ENCODE peak calls at places on chromosomes 1 and 21, in six cellular contexts. Q, Z, Y, S, X and B are unnamed samples.

GRCh38 chr1:9881838-9882249 is 28.2 kb downstream of the CTNNBIP1 start:
- DNase-seq in Y (peak), S (no peak), Q (no peak), Z (peak), X (no peak), B (no peak)

GRCh38 chr1:51750218-51750617 is 128.3 kb downstream of the NRDC start:
- DNase-seq in Q (no peak), S (no peak), Z (no peak), X (no peak), Y (no peak), B (no peak)

GRCh38 chr21:44802396-44803153 is 955 bp upstream of the UBE2G2 start:
- DNase-seq in Y (no peak), Z (peak), X (no peak), Q (no peak), S (no peak), B (no peak)

GRCh38 chr1:168135982-168136708 is 585 bp downstream of the GPR161 start:
- DNase-seq in S (peak), Z (peak), Y (peak), Q (peak), X (no peak), B (no peak)

GRCh38 chr1:156727914-156728598 is at the start of gene METTL25B:
- DNase-seq in Q (peak), Y (peak), S (peak), Z (peak), X (no peak), B (no peak)

GRCh38 chr1:202821467-202821866 is 10.7 kb downstream of the PCAT6 start:
- DNase-seq in X (no peak), Z (peak), S (no peak), Y (peak), Q (no peak), B (no peak)

GRCh38 chr1:28209700-28210099 is 23.1 kb downstream of the DNAJC8 start:
- DNase-seq in Y (no peak), Z (no peak), Q (no peak), S (no peak), X (no peak), B (no peak)

GRCh38 chr1:91402023-91402422 is 2.6 kb downstream of the HFM1 start:
- DNase-seq in Y (no peak), Z (peak), S (no peak), Q (no peak), X (no peak), B (no peak)

GRCh38 chr1:4745560-4745959 is 91.2 kb downstream of the AJAP1 start:
- DNase-seq in X (no peak), S (no peak), Q (no peak), Y (no peak), Z (no peak), B (no peak)

GRCh38 chr1:117680316-117681002 is 74.6 kb downstream of the TENT5C start:
- DNase-seq in Y (no peak), Q (no peak), X (no peak), Z (no peak), S (no peak), B (no peak)

GRCh38 chr1:227779021-227779441 is 36.4 kb upstream of the PRSS38 start:
- DNase-seq in Z (no peak), S (no peak), Y (no peak), Q (no peak), X (no peak), B (no peak)

GRCh38 chr1:10754571-10755329 is 41.7 kb downstream of the CASZ1 start:
- DNase-seq in S (no peak), Q (no peak), Z (no peak), X (no peak), Y (no peak), B (peak)

GRCh38 chr1:172499636-172500141 is 33.3 kb upstream of the SUCO start:
- DNase-seq in X (no peak), Z (peak), Q (peak), S (no peak), Y (peak), B (no peak)
- H3K4me3 ChIP-seq in X (no peak), Z (no peak), Q (no peak), S (no peak), Y (no peak), B (no peak)

GRCh38 chr21:41501919-41502318 is 6.0 kb downstream of the TMPRSS2 start:
- DNase-seq in Z (no peak), Y (peak), Q (peak), X (no peak), S (no peak), B (no peak)
- TF ChIP-seq CTCF in Z (no peak), Y (no peak), Q (no peak), X (no peak), S (no peak), B (no peak)

GRCh38 chr1:89126602-89127001 is 688 bp upstream of the GBP2 start:
- DNase-seq in Q (no peak), X (no peak), Y (no peak), S (no peak), Z (peak), B (no peak)

GRCh38 chr1:89125571-89126233 is at the start of gene GBP2:
- DNase-seq in X (no peak), Q (peak), Z (peak), Y (peak), S (no peak), B (peak)

GRCh38 chr1:89130716-89131115 is 4.8 kb upstream of the GBP2 start:
- DNase-seq in Q (no peak), X (no peak), Z (no peak), Y (no peak), S (no peak), B (no peak)

GRCh38 chr1:89121641-89122040 is 4.3 kb downstream of the GBP2 start:
- DNase-seq in S (no peak), Y (no peak), Z (no peak), X (no peak), Q (no peak), B (no peak)

DNA sequence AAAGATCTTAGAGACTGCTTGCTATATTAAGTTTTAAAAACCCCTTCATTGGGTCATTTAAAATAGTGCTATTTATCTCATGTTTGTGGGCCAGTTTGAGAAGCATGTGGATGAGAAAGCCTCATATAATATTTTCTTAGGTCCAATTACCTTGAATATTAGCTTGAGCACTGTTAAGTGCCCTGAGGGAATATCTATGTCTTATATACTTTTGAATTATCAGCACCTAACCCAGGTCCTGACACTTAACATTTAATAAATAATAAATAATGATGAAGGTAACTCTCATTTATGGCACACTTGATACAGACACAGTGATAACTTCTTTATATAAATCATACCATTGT is 293 bp upstream of the GBP2 start:
- DNase-seq in Z (no peak), X (no peak), S (no peak), Y (no peak), Q (no peak), B (no peak)
- H3K4me3 ChIP-seq in Z (no peak), X (peak), S (peak), Y (peak), Q (peak), B (no peak)

GRCh38 chr1:1306661-1307260 is 969 bp downstream of the ACAP3 start:
- DNase-seq in X (no peak), Z (peak), Q (no peak), S (no peak), Y (no peak), B (no peak)

GRCh38 chr1:1305300-1306069 is 2.2 kb downstream of the ACAP3 start:
- DNase-seq in X (peak), S (peak), Y (peak), Z (peak), Q (peak), B (peak)

GRCh38 chr1:1304331-1305299 is 3.1 kb downstream of the ACAP3 start:
- DNase-seq in Z (peak), X (no peak), Q (peak), S (peak), Y (peak), B (peak)

GRCh38 chr1:1307261-1307907 is 346 bp downstream of the ACAP3 start:
- DNase-seq in X (no peak), S (peak), Y (peak), Z (no peak), Q (no peak), B (no peak)

GRCh38 chr1:1306070-1306660 is 1.6 kb downstream of the ACAP3 start:
- DNase-seq in Y (no peak), Z (no peak), S (no peak), Q (no peak), X (no peak), B (no peak)
- TF ChIP-seq CTCF in Y (no peak), Z (peak), S (no peak), Q (no peak), X (no peak), B (peak)

DNA sequence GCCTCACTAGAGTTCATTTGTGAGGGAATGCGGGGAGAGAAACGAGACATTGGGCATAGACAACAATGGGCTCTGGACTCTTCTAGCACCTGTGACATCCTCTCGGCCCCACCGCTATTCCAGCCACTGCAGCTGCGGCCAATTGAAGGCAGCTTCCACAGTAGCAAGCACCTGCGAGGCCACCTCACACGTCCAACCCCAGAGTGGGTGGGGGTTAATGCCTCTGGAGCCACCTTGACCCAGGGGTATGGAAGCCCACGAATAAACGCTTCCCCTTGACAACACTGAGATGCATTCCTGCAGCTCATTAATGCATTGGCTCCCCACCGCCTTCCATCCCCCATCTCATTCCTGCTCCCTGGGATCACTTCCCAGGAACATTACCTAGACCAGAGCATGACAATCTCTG is 104.4 kb downstream of the GLIS1 start:
- DNase-seq in Q (peak), Y (no peak), Z (no peak), X (no peak), S (no peak), B (no peak)
- H3K4me3 ChIP-seq in Q (no peak), Y (no peak), Z (no peak), X (no peak), S (no peak), B (no peak)

GRCh38 chr1:119541389-119541788 is 34.4 kb downstream of the HSD3B1 start:
- DNase-seq in Q (no peak), X (no peak), Y (no peak), S (no peak), Z (peak), B (no peak)

GRCh38 chr1:119542492-119542946 is 35.5 kb downstream of the HSD3B1 start:
- DNase-seq in Y (no peak), Z (peak), S (no peak), X (no peak), Q (no peak), B (no peak)

GRCh38 chr1:119547306-119547705 is 40.3 kb downstream of the HSD3B1 start:
- DNase-seq in Q (no peak), Y (no peak), S (no peak), Z (no peak), X (no peak), B (no peak)

GRCh38 chr1:119546641-119547040 is 39.6 kb downstream of the HSD3B1 start:
- DNase-seq in Y (no peak), S (no peak), X (no peak), Q (no peak), Z (no peak), B (no peak)

DNA sequence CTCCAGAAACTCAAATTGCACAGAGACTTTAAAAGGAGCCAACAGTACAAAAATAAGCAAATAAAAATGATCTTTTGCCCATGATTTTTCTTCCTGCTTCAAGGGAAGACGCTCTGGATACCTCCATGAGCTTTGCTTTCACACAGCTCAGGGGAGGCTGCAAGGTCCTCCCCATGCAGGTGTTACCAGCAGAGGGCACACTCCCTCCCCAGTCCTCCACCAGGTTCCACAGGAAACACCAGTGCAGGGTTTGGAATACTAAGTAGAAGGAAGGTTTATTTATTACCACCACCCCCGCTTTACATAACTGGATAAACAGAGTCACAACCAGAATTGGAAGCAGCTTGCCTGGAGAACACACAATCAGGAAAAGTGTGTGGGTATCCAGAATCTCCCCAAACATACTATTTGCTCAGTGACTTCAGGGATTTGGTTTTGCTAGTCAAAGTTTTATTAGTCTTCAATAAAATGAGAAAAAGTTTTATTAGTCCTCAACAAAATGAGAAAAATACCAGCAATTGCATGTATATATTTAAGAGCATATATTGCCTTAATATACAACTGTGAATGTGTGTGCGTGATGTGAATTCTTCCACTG is 37.3 kb downstream of the HSD3B1 start:
- DNase-seq in S (no peak), X (no peak), Y (peak), Q (peak), Z (peak), B (no peak)
- TF ChIP-seq CTCF in S (no peak), X (no peak), Y (peak), Q (peak), Z (peak), B (peak)

DNA sequence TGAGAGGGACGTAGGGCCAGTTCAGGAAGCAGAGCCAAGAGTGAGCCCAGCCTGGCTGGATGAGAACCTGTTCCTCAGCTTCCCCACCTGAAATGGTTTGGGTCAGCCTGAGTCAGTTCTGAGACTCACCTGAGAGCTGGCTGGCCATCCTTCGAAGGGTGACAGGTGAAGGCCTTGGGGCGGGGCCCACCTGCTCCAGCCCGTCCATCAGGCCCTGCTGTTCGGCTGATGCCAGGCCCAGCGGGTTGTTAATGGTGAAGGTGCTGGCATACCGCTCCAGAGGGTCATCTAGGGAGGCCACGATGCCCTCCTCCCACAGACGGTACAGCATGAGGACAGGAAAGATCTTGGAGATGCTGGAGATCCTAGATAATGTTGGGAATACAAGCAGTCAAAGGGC is 14.1 kb downstream of the LACTBL1 start:
- DNase-seq in Z (no peak), Y (no peak), Q (no peak), X (no peak), S (no peak), B (no peak)
- H3K4me3 ChIP-seq in Z (no peak), Y (no peak), Q (no peak), X (no peak), S (no peak), B (no peak)

GRCh38 chr1:25501235-25502058 is 42.0 kb upstream of the LDLRAP1 start:
- DNase-seq in Y (no peak), X (no peak), S (no peak), Z (peak), Q (no peak), B (no peak)
- TF ChIP-seq CTCF in Y (peak), X (peak), S (no peak), Z (peak), Q (no peak), B (peak)

DNA sequence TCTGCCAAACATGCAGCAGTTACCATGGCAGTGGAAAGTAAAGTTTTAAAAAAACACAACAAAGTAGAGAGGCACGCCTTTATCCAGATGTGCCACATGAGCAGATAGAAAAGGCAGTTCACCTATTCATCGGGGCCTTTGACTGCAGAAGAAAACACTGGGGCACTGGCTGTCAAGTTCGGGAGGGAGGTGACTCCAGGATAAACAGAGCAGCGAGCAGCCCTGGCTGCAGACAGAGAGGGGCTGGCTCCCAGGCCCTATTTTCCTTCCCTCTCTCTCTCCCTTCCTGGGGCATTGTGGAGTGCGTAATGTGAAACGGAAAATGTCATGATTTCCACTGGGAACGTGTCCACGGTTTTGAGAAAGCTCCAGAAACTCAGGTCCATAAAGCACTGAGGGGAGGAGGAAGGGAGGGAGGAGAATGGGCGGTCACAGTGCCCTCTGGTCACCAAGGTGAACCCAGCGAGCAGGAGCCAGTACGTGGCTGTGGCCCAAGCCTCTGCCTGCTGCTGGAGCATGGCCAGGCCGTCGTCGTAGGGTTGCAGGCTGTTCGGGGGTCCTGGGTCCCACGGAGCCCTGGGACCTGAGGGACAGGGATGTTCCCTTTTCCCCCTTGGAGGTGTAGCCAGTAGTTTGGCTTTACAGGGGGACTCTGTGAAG is 114.7 kb upstream of the IRF2BP2 start:
- DNase-seq in X (peak), Q (peak), Z (no peak), Y (no peak), S (peak), B (no peak)
- H3K4me3 ChIP-seq in X (peak), Q (peak), Z (no peak), Y (peak), S (peak), B (no peak)